ENCODE peak calls at places on chromosomes 6 and 20, in six cellular contexts. K is heart right ventricle; F is CD8-positive, alpha-beta memory T cell; G is right lobe of liver; I is tibial artery; J is tibial nerve. L is an unnamed sample.
A peak's percentile ranks its signal among the peaks of the same experiment; 100 is the strongest.

GRCh38 chr6:113457156-113457555 is 400.0 kb upstream of the MARCKS start:
- DNase-seq in J (no peak), G (no peak), F (no peak), I (no peak), K (no peak), L (no peak)

GRCh38 chr6:148385379-148385778 is 42.7 kb downstream of the SASH1 start:
- DNase-seq in G (no peak), K (no peak), J (no peak), F (no peak), I (no peak), L (no peak)

GRCh38 chr6:14505391-14505790 is 387.8 kb downstream of the CD83 start:
- DNase-seq in K (no peak), F (no peak), I (no peak), G (no peak), J (no peak), L (no peak)

GRCh38 chr20:11454966-11455799 is 462.5 kb upstream of the BTBD3 start:
- DNase-seq in K (no peak), J (no peak), I (no peak), F (no peak), G (no peak), L (no peak)

GRCh38 chr6:69155467-69155866 is 520.4 kb downstream of the ADGRB3 start:
- DNase-seq in F (no peak), I (no peak), J (no peak), G (no peak), K (no peak), L (no peak)

GRCh38 chr20:25507385-25508082 is 77.8 kb downstream of the NINL start:
- DNase-seq in K (no peak), I (no peak), G (peak; percentile 74), F (no peak), J (no peak), L (no peak)

GRCh38 chr6:109349419-109349987 is 32.8 kb downstream of the CD164 start:
- DNase-seq in G (peak; percentile 53), I (no peak), F (no peak), J (peak; percentile 25), K (peak; percentile 28), L (no peak)

GRCh38 chr20:17796096-17796563 is 96.4 kb downstream of the BANF2 start:
- DNase-seq in I (peak; percentile 80), J (peak; percentile 74), G (peak; percentile 90), F (no peak), K (peak; percentile 39), L (no peak)

GRCh38 chr20:36861875-36862801 is 13.8 kb upstream of the TLDC2 start:
- DNase-seq in I (peak; percentile 93), F (no peak), G (peak; percentile 72), K (peak; percentile 92), J (peak; percentile 94), L (peak; percentile 100)

GRCh38 chr20:2210646-2211556 is 84.9 kb upstream of the TGM3 start:
- DNase-seq in F (no peak), G (no peak), J (peak; percentile 25), I (no peak), K (peak; percentile 41), L (no peak)

GRCh38 chr6:53066059-53066406 is 829 bp downstream of the FBXO9 start:
- DNase-seq in K (peak; percentile 28), J (no peak), G (peak; percentile 58), I (peak; percentile 72), F (peak; percentile 12), L (no peak)

GRCh38 chr20:39829255-39829654 is 859.8 kb downstream of the MAFB start:
- DNase-seq in G (no peak), F (no peak), I (no peak), J (no peak), K (peak; percentile 11), L (no peak)

GRCh38 chr20:5845686-5846651 is 95.8 kb downstream of the SHLD1 start:
- DNase-seq in J (no peak), I (no peak), F (no peak), G (no peak), K (no peak), L (no peak)

GRCh38 chr20:23203951-23204730 is 118.0 kb upstream of the CD93 start:
- DNase-seq in K (no peak), J (no peak), G (no peak), I (no peak), F (no peak), L (no peak)

GRCh38 chr6:15444881-15445280 is 199.0 kb downstream of the JARID2 start:
- DNase-seq in K (no peak), I (no peak), G (no peak), J (no peak), F (no peak), L (no peak)

GRCh38 chr20:41261790-41262717 is 55.5 kb downstream of the ZHX3 start:
- DNase-seq in J (no peak), G (no peak), F (no peak), I (no peak), K (no peak), L (no peak)

GRCh38 chr6:35454843-35455110 is 2.6 kb downstream of the FANCE start:
- DNase-seq in F (no peak), I (no peak), G (no peak), K (no peak), J (no peak), L (no peak)

GRCh38 chr6:53426117-53426516 is 77.4 kb upstream of the ELOVL5 start:
- DNase-seq in G (no peak), J (no peak), I (no peak), K (no peak), F (no peak), L (no peak)

GRCh38 chr6:136640132-136640915 is 90.1 kb upstream of the MAP7 start:
- DNase-seq in I (peak; percentile 73), F (no peak), K (no peak), G (no peak), J (no peak), L (no peak)

GRCh38 chr6:142728367-142728766 is 216.6 kb downstream of the HIVEP2 start:
- DNase-seq in G (no peak), J (no peak), K (no peak), I (no peak), F (no peak), L (no peak)

GRCh38 chr6:79614326-79615285 is 16.5 kb upstream of the SH3BGRL2 start:
- DNase-seq in I (no peak), J (no peak), K (no peak), G (no peak), F (no peak), L (no peak)

GRCh38 chr6:79612457-79612856 is 18.7 kb upstream of the SH3BGRL2 start:
- DNase-seq in I (no peak), G (no peak), F (no peak), J (no peak), K (no peak), L (no peak)

GRCh38 chr6:79610301-79611009 is 20.7 kb upstream of the SH3BGRL2 start:
- DNase-seq in G (no peak), I (no peak), F (no peak), J (no peak), K (no peak), L (no peak)

GRCh38 chr6:79612918-79613317 is 18.2 kb upstream of the SH3BGRL2 start:
- DNase-seq in F (no peak), G (no peak), J (no peak), I (no peak), K (no peak), L (no peak)

GRCh38 chr6:79613912-79614311 is 17.2 kb upstream of the SH3BGRL2 start:
- DNase-seq in I (no peak), F (no peak), J (no peak), K (no peak), G (no peak), L (no peak)
- H3K27ac ChIP-seq in I (no peak overlapping the region), F (no peak overlapping the region), J (no peak overlapping the region), K (no peak overlapping the region), G (no peak overlapping the region), L (no peak overlapping the region)

DNA sequence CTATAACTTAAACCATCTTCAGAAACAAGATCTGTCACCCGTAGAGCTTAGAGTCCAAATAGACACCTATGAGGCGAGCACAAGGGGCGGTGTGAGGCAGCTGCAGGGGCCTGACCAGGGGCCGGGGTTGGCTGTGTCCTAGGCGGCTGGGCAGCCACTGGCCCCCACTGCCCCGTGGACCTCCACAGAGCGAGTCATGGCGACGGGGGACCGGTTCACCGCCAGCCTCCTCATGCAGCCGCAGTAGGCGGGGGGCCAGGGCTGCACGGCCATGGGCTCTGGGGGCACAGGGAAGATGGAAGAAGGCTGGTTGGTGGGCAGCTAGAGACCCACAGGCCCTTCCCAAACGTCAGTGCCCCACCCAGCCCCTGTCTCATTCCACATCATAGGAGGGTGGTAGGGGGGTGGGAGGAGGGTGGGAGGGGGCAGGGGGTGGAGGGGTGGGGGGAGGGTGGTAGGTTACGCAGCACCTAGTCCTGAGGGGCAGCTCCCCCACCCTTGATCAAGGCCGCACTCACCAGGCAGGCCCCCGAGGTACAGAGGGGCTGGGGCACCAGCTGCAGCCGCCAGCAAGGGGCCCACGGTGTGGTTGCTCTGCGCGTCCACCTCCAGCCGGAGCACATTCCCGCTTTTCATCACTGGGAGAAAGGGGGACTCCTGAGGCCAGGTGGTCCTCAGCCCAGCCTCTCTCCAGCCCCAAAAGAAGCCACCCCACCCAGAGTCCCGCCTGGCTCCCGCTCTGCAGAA is 6.6 kb downstream of the ADRM1 start:
- DNase-seq in G (no peak), J (no peak), F (no peak), I (no peak), K (no peak), L (peak; percentile 90)
- H3K27ac ChIP-seq in G (no peak overlapping the region), J (no peak overlapping the region), F (no peak overlapping the region), I (no peak overlapping the region), K (no peak overlapping the region), L (peak overlapping the region; percentile 80)

GRCh38 chr6:105608393-105608705 is 205.5 kb upstream of the PREP start:
- DNase-seq in G (no peak), F (no peak), I (no peak), K (no peak), J (no peak), L (no peak)

GRCh38 chr6:105604593-105604905 is 201.7 kb upstream of the PREP start:
- DNase-seq in J (no peak), K (no peak), F (no peak), G (no peak), I (no peak), L (no peak)

GRCh38 chr6:105607624-105608392 is 204.9 kb upstream of the PREP start:
- DNase-seq in I (no peak), K (no peak), F (no peak), G (no peak), J (no peak), L (no peak)

GRCh38 chr6:105608711-105609374 is 206.0 kb upstream of the PREP start:
- DNase-seq in J (no peak), G (no peak), K (no peak), F (no peak), I (no peak), L (no peak)

GRCh38 chr6:105606871-105607421 is 204.1 kb upstream of the PREP start:
- DNase-seq in G (no peak), I (no peak), K (no peak), J (no peak), F (no peak), L (no peak)
- H3K27ac ChIP-seq in G (no peak overlapping the region), I (no peak overlapping the region), K (no peak overlapping the region), J (no peak overlapping the region), F (no peak overlapping the region), L (no peak overlapping the region)

DNA sequence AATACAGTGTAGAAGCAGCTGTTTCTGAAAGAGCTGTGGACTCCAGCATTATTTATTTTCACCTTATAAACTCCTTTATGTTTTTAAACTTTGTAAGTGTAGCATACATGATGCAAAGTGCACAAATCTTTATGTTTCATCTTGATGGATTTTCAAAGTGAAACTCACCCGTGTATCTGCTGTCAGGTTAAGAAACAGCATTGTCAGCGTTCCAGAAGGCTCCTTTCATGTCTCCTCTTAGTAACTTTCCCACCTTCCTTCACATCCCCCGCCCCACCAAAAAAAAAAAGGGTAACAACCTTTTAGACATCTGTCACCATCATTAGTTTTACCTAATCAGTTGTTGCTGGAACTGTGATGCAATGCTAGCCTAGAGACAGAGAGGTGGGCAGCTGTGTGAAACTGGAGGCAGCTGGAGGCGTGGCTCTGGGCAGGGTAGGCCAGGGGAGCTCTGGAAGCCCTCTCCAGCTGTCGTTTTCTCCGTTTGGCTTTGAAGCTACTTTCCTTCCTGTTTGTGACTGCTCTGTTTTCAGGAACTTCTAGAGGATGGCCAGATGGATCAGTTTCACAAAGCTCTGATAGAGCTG is 7.2 kb downstream of the ACTR5 start:
- DNase-seq in G (no peak), F (no peak), I (no peak), K (no peak), J (no peak), L (no peak)
- H3K27ac ChIP-seq in G (no peak overlapping the region), F (no peak overlapping the region), I (no peak overlapping the region), K (no peak overlapping the region), J (no peak overlapping the region), L (no peak overlapping the region)

L was measured in RWPE2.